ENCODE peak calls at places on chromosomes 3 and 15, in five cellular contexts. L is breast epithelium, H is HCT116, T is H1, U is SK-N-SH. N is an unnamed sample.

GRCh38 chr3:185316740-185317407 is 46.1 kb upstream of the MAP3K13 start:
- DNase-seq in L (no peak), H (no peak), T (no peak), U (no peak), N (no peak)

GRCh38 chr3:105527949-105528348 is 161.2 kb downstream of the ALCAM start:
- DNase-seq in L (no peak), H (peak; percentile 40), T (no peak), U (no peak), N (no peak)

GRCh38 chr3:42159706-42160472 is 68.7 kb downstream of the TRAK1 start:
- DNase-seq in L (peak; percentile 65), H (peak; percentile 59), T (peak; percentile 82), U (peak; percentile 86), N (peak; percentile 77)

GRCh38 chr3:89184596-89184995 is 77.2 kb downstream of the EPHA3 start:
- DNase-seq in L (no peak), H (no peak), T (no peak), U (no peak), N (no peak)

GRCh38 chr3:107217161-107217560 is 160.1 kb upstream of the CCDC54 start:
- DNase-seq in L (no peak), H (peak; percentile 91), T (no peak), U (no peak), N (no peak)

GRCh38 chr15:36481156-36481555 is 98.3 kb upstream of the CDIN1 start:
- DNase-seq in L (no peak), H (no peak), T (no peak), U (no peak), N (no peak)

GRCh38 chr3:196207833-196208607 is 3.2 kb downstream of the ZDHHC19 start:
- DNase-seq in L (no peak), H (no peak), T (peak; percentile 63), U (peak; percentile 99), N (peak; percentile 93)

GRCh38 chr3:148642616-148643015 is 55.1 kb upstream of the AGTR1 start:
- DNase-seq in L (no peak), H (no peak), T (no peak), U (no peak), N (no peak)

GRCh38 chr15:72217216-72217615 is 13.8 kb downstream of the PKM start:
- DNase-seq in L (no peak), H (no peak), T (no peak), U (no peak), N (no peak)

GRCh38 chr3:100748220-100748619 is 38.9 kb downstream of the TFG start:
- DNase-seq in L (no peak), H (no peak), T (no peak), U (no peak), N (no peak)
- TF ChIP-seq POLR2AphosphoS5 in L (no peak), H (no peak), T (no peak), U (no peak), N (no peak)

GRCh38 chr15:24760066-24760465 is 84.5 kb downstream of the NPAP1 start:
- DNase-seq in L (no peak), H (no peak), T (no peak), U (no peak), N (no peak)

GRCh38 chr15:24761704-24762302 is 86.2 kb downstream of the NPAP1 start:
- DNase-seq in L (no peak), H (no peak), T (no peak), U (no peak), N (no peak)

GRCh38 chr15:24766511-24767133 is 91.0 kb downstream of the NPAP1 start:
- DNase-seq in L (no peak), H (no peak), T (no peak), U (no peak), N (no peak)

GRCh38 chr15:24764375-24765171 is 89.0 kb downstream of the NPAP1 start:
- DNase-seq in L (no peak), H (no peak), T (no peak), U (no peak), N (no peak)

GRCh38 chr15:24763891-24764290 is 88.3 kb downstream of the NPAP1 start:
- DNase-seq in L (no peak), H (no peak), T (no peak), U (no peak), N (no peak)
- H3K4me3 ChIP-seq in L (no peak overlapping the region), H (no peak overlapping the region), T (no peak overlapping the region), U (no peak overlapping the region), N (no peak overlapping the region)

DNA sequence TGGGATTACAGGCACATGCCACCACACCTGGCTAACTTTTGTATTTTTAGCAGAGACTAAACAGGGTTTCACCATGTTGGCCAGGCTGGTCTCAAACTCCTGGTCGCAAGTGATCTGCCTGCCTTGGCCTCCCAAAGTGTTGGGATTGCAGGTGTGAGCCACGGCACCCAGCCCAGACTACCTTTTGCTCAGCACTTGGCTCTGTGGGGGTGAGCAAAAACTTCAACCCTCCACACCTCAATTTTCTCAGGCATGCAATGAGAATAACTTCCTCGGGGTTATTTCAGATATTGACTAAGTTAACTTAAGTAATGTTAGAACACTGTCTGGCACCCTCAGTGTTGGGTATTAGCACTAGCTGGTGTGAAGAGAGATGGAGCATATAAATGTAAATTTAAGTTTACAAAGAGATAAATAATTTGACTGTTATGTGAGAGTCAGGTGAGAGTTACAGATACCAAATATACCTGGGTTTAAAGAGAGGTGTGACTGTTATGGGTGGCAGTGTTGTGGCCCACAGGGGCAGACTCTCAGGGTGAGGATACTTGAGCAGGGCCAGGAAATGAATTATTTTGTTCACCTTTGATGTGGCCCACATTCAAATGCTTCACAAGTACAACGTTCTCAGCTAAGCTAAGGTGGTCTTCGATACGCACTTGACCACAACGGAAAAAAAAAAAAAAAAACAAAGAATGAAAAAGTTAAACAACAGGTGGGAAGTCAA is 29.0 kb downstream of the CPOX start:
- DNase-seq in L (no peak), H (no peak), T (no peak), U (no peak), N (no peak)
- TF ChIP-seq POLR2AphosphoS5 in L (no peak), H (no peak), T (no peak), U (no peak), N (no peak)

DNA sequence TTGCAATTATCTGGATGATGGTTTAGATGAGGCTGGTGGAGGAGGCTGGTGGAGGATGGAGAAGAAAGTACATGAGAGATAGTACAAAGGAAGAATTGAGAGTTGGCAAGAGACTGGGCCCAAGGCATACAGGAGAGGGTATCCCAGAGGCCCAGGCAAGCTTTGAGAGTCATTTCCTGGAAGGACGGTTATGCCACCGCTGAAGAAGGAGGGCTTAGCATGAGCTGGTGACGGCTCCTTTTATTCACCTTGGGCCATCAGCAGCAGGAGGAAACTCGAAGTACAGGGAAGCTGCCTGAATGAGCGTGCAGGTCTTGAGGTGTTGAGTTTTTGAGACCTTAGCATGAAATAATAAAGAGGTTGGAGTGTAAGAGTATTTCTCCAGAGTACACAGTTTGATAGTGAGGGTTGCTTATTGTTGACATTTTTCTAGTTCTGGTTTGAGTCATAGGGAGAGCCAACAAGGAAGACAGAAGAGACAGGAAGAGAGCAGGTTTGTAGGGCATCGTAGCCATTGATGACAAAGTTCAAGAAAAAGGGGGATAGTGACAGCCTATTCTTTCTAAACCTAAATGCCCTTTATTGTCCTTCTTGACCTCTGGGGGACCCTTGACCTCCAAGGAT is 13.8 kb downstream of the THSD4 start:
- DNase-seq in L (no peak), H (no peak), T (no peak), U (no peak), N (no peak)
- H3K4me3 ChIP-seq in L (no peak overlapping the region), H (no peak overlapping the region), T (no peak overlapping the region), U (no peak overlapping the region), N (no peak overlapping the region)

GRCh38 chr15:78925956-78926743 is 18.7 kb downstream of the CTSH start:
- DNase-seq in L (no peak), H (no peak), T (no peak), U (no peak), N (peak; percentile 50)
- TF ChIP-seq POLR2AphosphoS5 in L (no peak), H (no peak), T (no peak), U (peak; percentile 26), N (peak; percentile 8)

DNA sequence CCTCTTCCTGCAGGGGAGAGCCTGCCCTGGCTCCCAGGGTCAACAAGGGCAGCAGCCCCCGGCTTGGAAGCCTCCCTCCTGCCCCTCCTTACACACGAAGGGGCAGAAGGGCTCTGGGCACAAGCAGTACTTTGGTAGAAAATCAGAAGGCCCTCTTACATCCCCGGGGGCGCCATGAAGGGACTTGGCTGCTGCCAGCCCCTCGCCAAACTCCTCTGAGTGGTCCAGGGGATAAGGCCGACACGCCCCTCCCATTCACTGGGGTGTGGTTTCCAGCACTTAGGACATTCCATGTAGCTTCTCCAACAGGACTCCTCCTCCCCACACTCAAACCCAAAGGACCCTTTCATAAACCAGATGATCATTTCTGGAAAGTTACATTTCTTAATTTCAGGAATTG is 1.2 kb upstream of the ST8SIA2 start:
- DNase-seq in L (no peak), H (no peak), T (no peak), U (no peak), N (no peak)
- H3K4me3 ChIP-seq in L (no peak overlapping the region), H (no peak overlapping the region), T (peak overlapping the region; percentile 79), U (no peak overlapping the region), N (no peak overlapping the region)

GRCh38 chr15:89177633-89178306 is 43.6 kb downstream of the RLBP1 start:
- DNase-seq in L (no peak), H (peak; percentile 52), T (no peak), U (peak; percentile 55), N (no peak)
- TF ChIP-seq POLR2AphosphoS5 in L (peak; percentile 36), H (no peak), T (no peak), U (no peak), N (no peak)